ENCODE peak calls at places on chromosomes 5 and 9, in eight cellular contexts. Z is breast epithelium, F is heart left ventricle, R is sigmoid colon, C is Peyer's patch, Q is uterus, S is thyroid gland, N is A549. U is an unnamed sample.

GRCh38 chr5:168472329-168472728 is 13.9 kb upstream of the RARS1 start:
- DNase-seq in Z (peak; percentile 22), F (no peak), R (no peak), C (no peak), Q (no peak), S (no peak), N (peak; percentile 23), U (no peak)

GRCh38 chr9:95935861-95936578 is 60.5 kb downstream of the ERCC6L2 start:
- DNase-seq in Z (no peak), F (no peak), R (no peak), C (no peak), Q (no peak), S (no peak), N (no peak), U (no peak)

GRCh38 chr5:79582186-79582585 is 30.1 kb upstream of the TENT2 start:
- DNase-seq in Z (no peak), F (no peak), R (no peak), C (no peak), Q (no peak), S (no peak), N (no peak), U (no peak)

GRCh38 chr9:78585909-78586308 is 289.0 kb downstream of the PSAT1 start:
- DNase-seq in Z (no peak), F (no peak), R (no peak), C (no peak), Q (no peak), S (no peak), N (no peak), U (no peak)

GRCh38 chr5:63697811-63698210 is 264.4 kb downstream of the HTR1A start:
- DNase-seq in Z (no peak), F (no peak), R (no peak), C (no peak), Q (no peak), S (no peak), N (no peak), U (peak; percentile 17)

GRCh38 chr9:35533398-35533797 is 43.5 kb downstream of the RUSC2 start:
- DNase-seq in Z (no peak), F (no peak), R (no peak), C (no peak), Q (no peak), S (no peak), N (no peak), U (no peak)

GRCh38 chr5:115384587-115385375 is 88.3 kb upstream of the CCDC112 start:
- DNase-seq in Z (no peak), F (no peak), R (no peak), C (no peak), Q (no peak), S (no peak), N (no peak), U (no peak)

GRCh38 chr9:129773262-129774048 is 20.6 kb upstream of the PTGES start:
- DNase-seq in Z (peak; percentile 82), F (no peak), R (peak; percentile 69), C (no peak), Q (no peak), S (no peak), N (peak; percentile 94), U (peak; percentile 19)

GRCh38 chr5:213803-214395 is 4.1 kb downstream of the CCDC127 start:
- DNase-seq in Z (no peak), F (no peak), R (no peak), C (no peak), Q (no peak), S (no peak), N (no peak), U (no peak)

GRCh38 chr5:220008-220407 is 1.9 kb downstream of the SDHA start:
- DNase-seq in Z (no peak), F (no peak), R (no peak), C (no peak), Q (no peak), S (no peak), N (no peak), U (no peak)

GRCh38 chr5:217860-218456 is at the start of the genes CCDC127 and SDHA:
- DNase-seq in Z (peak; percentile 91), F (peak; percentile 99), R (peak; percentile 98), C (peak; percentile 97), Q (peak; percentile 96), S (peak; percentile 97), N (peak; percentile 91), U (peak; percentile 94)

GRCh38 chr5:219492-219891 is 1.4 kb downstream of the SDHA start:
- DNase-seq in Z (no peak), F (no peak), R (no peak), C (peak; percentile 53), Q (no peak), S (no peak), N (no peak), U (no peak)

DNA sequence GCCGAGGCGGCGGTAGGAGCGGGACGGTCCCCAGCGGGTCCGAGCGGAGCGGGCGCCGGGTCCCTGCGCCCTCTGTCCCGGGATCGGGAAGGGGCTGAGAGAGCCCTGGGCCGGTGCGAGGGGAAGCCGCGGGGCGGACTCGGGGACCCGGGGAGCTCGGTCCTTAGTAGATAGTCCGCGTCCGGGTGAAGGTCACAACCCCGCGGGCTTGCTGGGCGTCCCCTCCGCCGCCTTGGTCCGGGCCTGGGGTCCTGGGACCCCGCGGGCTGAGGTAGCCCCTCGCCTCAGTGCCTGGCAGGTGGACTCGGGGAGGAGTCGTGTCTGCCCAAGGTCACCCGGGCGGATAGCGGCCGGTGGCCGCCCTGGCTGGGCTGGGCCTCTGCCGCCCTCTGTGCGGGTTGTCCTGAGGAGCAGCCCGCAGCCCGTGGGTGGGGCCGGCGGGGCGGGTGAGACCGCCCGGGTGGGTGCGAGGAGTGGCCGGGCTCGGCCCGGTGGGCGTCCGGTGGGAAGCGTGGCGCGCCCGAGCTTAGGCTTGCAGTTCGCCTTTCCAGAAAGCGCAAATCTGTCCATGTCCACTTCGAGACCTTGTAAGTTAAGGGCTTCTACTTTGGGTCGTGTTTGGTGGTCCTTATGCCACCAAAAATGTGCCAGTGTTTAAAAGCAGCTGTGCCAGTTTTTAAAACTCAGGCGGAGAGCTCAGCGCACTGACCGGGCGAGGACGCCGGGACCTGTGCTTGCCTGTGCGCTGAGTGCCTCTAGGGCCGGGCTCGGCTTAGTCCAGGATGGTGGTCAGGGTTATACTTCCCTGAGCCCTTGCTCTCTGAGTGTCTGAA is 553 bp downstream of the SDHA start:
- DNase-seq in Z (no peak), F (peak; percentile 59), R (no peak), C (peak; percentile 72), Q (peak; percentile 33), S (peak; percentile 52), N (peak; percentile 33), U (no peak)
- TF ChIP-seq POLR2A in Z (no peak), F (no peak), R (no peak), C (no peak), Q (no peak), S (no peak), N (no peak), U (no peak)

DNA sequence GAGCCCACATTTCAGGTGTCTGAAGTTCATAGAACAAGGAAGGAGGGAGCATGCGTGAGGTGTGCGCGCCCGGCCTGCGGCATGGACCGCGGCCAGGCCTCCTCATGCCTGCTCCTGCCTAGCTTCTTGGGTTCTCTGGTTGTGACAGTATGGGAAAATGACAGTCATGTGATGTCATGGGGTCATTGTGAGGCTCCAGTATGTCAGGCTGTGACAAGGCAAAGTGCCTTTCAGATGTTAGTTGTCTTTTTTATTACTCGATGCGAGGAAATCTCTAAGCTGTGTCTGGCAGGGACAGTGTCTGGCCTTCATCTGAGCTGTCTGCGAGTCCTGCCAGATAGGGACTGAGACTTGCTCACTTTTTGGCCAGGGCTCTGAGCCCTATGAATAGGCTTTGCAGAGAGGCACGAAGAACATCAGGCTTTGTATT is 13.3 kb downstream of the UCK1 start:
- DNase-seq in Z (no peak), F (peak; percentile 78), R (peak; percentile 84), C (no peak), Q (no peak), S (no peak), N (no peak), U (no peak)
- H3K4me3 ChIP-seq in Z (no peak overlapping the region), F (no peak overlapping the region), R (no peak overlapping the region), C (no peak overlapping the region), Q (no peak overlapping the region), S (no peak overlapping the region), N (no peak overlapping the region), U (no peak overlapping the region)

GRCh38 chr9:38336341-38336740 is 56.2 kb upstream of the ALDH1B1 start:
- DNase-seq in Z (no peak), F (no peak), R (peak; percentile 47), C (no peak), Q (no peak), S (no peak), N (no peak), U (no peak)

GRCh38 chr9:38339087-38339486 is 53.4 kb upstream of the ALDH1B1 start:
- DNase-seq in Z (no peak), F (no peak), R (no peak), C (no peak), Q (no peak), S (no peak), N (no peak), U (no peak)

GRCh38 chr9:38337095-38337494 is 55.4 kb upstream of the ALDH1B1 start:
- DNase-seq in Z (no peak), F (no peak), R (no peak), C (no peak), Q (no peak), S (no peak), N (no peak), U (no peak)

GRCh38 chr9:38338359-38339014 is 54.0 kb upstream of the ALDH1B1 start:
- DNase-seq in Z (no peak), F (no peak), R (peak; percentile 15), C (no peak), Q (no peak), S (no peak), N (no peak), U (no peak)

DNA sequence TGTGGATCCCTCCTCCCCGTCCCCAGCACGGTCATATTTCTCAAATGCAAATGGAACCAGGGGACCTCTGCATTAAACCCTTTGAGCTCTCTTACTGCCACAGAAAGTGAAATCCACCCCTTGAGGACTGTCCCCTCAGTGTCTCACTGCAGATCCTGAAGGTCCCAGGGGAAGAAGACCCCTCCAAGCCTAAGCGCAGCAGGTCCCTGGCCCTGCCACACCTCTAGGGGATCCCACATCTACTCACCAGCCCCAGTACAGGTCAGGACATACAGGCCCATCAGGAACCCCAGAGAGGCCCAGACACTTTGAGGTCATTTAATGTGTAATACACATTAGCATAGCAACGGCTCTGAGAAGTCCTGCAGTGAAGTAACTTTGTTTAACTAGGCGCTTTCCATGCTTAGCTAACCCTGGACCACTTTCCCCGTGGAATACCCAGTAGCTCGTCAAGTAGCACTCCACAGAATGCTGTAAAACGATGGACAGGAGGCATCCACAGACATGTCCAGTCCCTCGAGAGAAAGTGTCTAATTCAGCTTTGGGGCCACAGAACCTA is 54.7 kb upstream of the ALDH1B1 start:
- DNase-seq in Z (no peak), F (no peak), R (peak; percentile 53), C (no peak), Q (no peak), S (no peak), N (no peak), U (no peak)
- TF ChIP-seq CTCF in Z (no peak), F (no peak), R (no peak), C (no peak), Q (no peak), S (no peak), N (no peak), U (no peak)

DNA sequence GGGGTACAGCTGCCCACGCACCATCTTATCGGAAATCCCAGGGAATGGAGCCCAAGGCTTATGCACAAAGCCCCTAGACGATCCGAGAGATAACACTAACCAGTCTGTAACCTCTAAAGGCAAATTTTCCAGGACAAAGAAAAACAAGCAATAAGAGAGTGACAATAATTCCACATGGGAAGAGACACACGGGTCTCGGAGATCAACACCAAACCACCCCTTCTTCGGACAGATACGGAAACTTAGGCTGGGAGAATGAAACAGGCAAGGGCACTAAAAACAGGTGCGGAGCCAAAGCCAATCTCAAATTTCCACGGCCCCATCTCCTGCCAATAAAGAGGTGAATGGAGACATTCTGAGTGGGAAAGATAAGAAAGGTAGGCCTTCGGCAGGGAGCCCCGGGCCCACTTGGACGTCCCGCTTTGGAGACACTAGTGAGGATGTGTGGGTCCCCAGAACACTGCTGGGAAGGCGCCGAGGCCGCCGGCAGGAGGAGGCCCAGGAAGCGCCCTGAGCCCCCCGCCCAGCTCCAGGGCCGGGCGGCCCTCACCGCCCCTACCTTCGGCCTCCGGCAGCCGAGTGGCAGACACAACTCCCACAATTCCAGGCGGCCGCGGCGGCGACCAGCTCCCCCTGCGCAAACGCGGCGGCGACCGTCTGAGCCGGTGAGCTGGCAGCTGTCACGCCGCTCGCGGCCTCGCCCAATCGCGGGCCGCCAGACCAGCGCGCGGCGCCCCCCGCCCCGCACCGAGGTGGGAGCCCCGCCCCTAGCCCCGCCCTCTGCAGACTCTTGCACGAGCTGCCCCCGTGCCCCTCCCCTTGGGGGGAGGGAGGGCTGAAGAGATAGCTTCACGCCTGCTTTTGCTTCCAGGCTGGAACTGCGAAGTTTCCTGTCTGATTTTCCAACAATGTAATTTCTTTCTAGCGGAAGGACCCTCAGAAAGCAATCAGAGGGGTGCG is at the start of gene SIL1:
- DNase-seq in Z (peak; percentile 96), F (peak; percentile 99), R (peak; percentile 98), C (peak; percentile 99), Q (peak; percentile 97), S (peak; percentile 98), N (peak; percentile 93), U (peak; percentile 99)
- TF ChIP-seq POLR2A in Z (peak; percentile 87), F (peak; percentile 58), R (peak; percentile 80), C (peak; percentile 85), Q (peak; percentile 87), S (peak; percentile 64), N (peak; percentile 91), U (no peak)

U was measured in lower leg skin.